ENCODE peak calls at places on chromosomes 7 and 10, in nine cellular contexts. One of them, this sample, is unnamed.

GRCh38 chr7:29878081-29878688 is 71.9 kb downstream of the WIPF3 start:
- DNase-seq in neural crest cell: no peak
- DNase-seq in left ventricle myocardium superior: no peak
- DNase-seq in activated effector memory CD4-positive, alpha-beta T cell treated with anti-CD3 and anti-CD28 coated beads, Interleukin-2, amount 50 U/mL, for 16 hours: peak
- DNase-seq in astrocyte of the spinal cord: peak
- DNase-seq in amniotic stem cell: peak
- DNase-seq in activated naive CD8-positive, alpha-beta T cell treated with anti-CD3 and anti-CD28 coated beads for 36 hours: no peak
- DNase-seq in activated CD4-positive, alpha-beta T cell treated with anti-CD3 and anti-CD28 coated beads for 36 hours: peak
- DNase-seq in NCI-H2029: peak
- DNase-seq in this sample: peak

GRCh38 chr10:124560377-124560776 is 98.8 kb downstream of the LHPP start:
- DNase-seq in amniotic stem cell: no peak
- DNase-seq in activated CD4-positive, alpha-beta T cell treated with anti-CD3 and anti-CD28 coated beads for 36 hours: no peak
- DNase-seq in left ventricle myocardium superior: peak
- DNase-seq in astrocyte of the spinal cord: peak
- DNase-seq in neural crest cell: no peak
- DNase-seq in activated effector memory CD4-positive, alpha-beta T cell treated with anti-CD3 and anti-CD28 coated beads, Interleukin-2, amount 50 U/mL, for 16 hours: no peak
- DNase-seq in NCI-H2029: no peak
- DNase-seq in activated naive CD8-positive, alpha-beta T cell treated with anti-CD3 and anti-CD28 coated beads for 36 hours: no peak
- DNase-seq in this sample: no peak

GRCh38 chr7:148987010-148987750 is 41.1 kb downstream of the PDIA4 start:
- DNase-seq in astrocyte of the spinal cord: peak
- DNase-seq in activated naive CD8-positive, alpha-beta T cell treated with anti-CD3 and anti-CD28 coated beads for 36 hours: peak
- DNase-seq in neural crest cell: peak
- DNase-seq in activated effector memory CD4-positive, alpha-beta T cell treated with anti-CD3 and anti-CD28 coated beads, Interleukin-2, amount 50 U/mL, for 16 hours: peak
- DNase-seq in amniotic stem cell: peak
- DNase-seq in left ventricle myocardium superior: peak
- DNase-seq in activated CD4-positive, alpha-beta T cell treated with anti-CD3 and anti-CD28 coated beads for 36 hours: peak
- DNase-seq in NCI-H2029: peak
- DNase-seq in this sample: peak

GRCh38 chr7:4549681-4550080 is 132.4 kb upstream of the FOXK1 start:
- DNase-seq in NCI-H2029: no peak
- DNase-seq in activated effector memory CD4-positive, alpha-beta T cell treated with anti-CD3 and anti-CD28 coated beads, Interleukin-2, amount 50 U/mL, for 16 hours: no peak
- DNase-seq in activated CD4-positive, alpha-beta T cell treated with anti-CD3 and anti-CD28 coated beads for 36 hours: no peak
- DNase-seq in neural crest cell: no peak
- DNase-seq in left ventricle myocardium superior: peak
- DNase-seq in activated naive CD8-positive, alpha-beta T cell treated with anti-CD3 and anti-CD28 coated beads for 36 hours: no peak
- DNase-seq in astrocyte of the spinal cord: no peak
- DNase-seq in amniotic stem cell: no peak
- DNase-seq in this sample: no peak

GRCh38 chr10:126147866-126148578 is 240.3 kb downstream of the ADAM12 start:
- DNase-seq in neural crest cell: no peak
- DNase-seq in activated effector memory CD4-positive, alpha-beta T cell treated with anti-CD3 and anti-CD28 coated beads, Interleukin-2, amount 50 U/mL, for 16 hours: no peak
- DNase-seq in activated naive CD8-positive, alpha-beta T cell treated with anti-CD3 and anti-CD28 coated beads for 36 hours: no peak
- DNase-seq in NCI-H2029: no peak
- DNase-seq in astrocyte of the spinal cord: peak
- DNase-seq in amniotic stem cell: peak
- DNase-seq in activated CD4-positive, alpha-beta T cell treated with anti-CD3 and anti-CD28 coated beads for 36 hours: no peak
- DNase-seq in left ventricle myocardium superior: no peak
- DNase-seq in this sample: no peak

GRCh38 chr10:82889703-82890102 is 1014.7 kb downstream of the NRG3 start:
- DNase-seq in neural crest cell: no peak
- DNase-seq in amniotic stem cell: no peak
- DNase-seq in activated naive CD8-positive, alpha-beta T cell treated with anti-CD3 and anti-CD28 coated beads for 36 hours: no peak
- DNase-seq in astrocyte of the spinal cord: no peak
- DNase-seq in left ventricle myocardium superior: no peak
- DNase-seq in activated CD4-positive, alpha-beta T cell treated with anti-CD3 and anti-CD28 coated beads for 36 hours: no peak
- DNase-seq in activated effector memory CD4-positive, alpha-beta T cell treated with anti-CD3 and anti-CD28 coated beads, Interleukin-2, amount 50 U/mL, for 16 hours: no peak
- DNase-seq in NCI-H2029: no peak
- DNase-seq in this sample: no peak

GRCh38 chr10:34711500-34711899 is 103.6 kb downstream of the PARD3 start:
- DNase-seq in activated CD4-positive, alpha-beta T cell treated with anti-CD3 and anti-CD28 coated beads for 36 hours: no peak
- DNase-seq in left ventricle myocardium superior: no peak
- DNase-seq in astrocyte of the spinal cord: no peak
- DNase-seq in NCI-H2029: no peak
- DNase-seq in amniotic stem cell: no peak
- DNase-seq in activated naive CD8-positive, alpha-beta T cell treated with anti-CD3 and anti-CD28 coated beads for 36 hours: no peak
- DNase-seq in neural crest cell: no peak
- DNase-seq in activated effector memory CD4-positive, alpha-beta T cell treated with anti-CD3 and anti-CD28 coated beads, Interleukin-2, amount 50 U/mL, for 16 hours: no peak
- DNase-seq in this sample: no peak

GRCh38 chr10:24453973-24454372 is 245.0 kb downstream of the KIAA1217 start:
- DNase-seq in astrocyte of the spinal cord: no peak
- DNase-seq in activated effector memory CD4-positive, alpha-beta T cell treated with anti-CD3 and anti-CD28 coated beads, Interleukin-2, amount 50 U/mL, for 16 hours: no peak
- DNase-seq in left ventricle myocardium superior: no peak
- DNase-seq in amniotic stem cell: no peak
- DNase-seq in activated CD4-positive, alpha-beta T cell treated with anti-CD3 and anti-CD28 coated beads for 36 hours: no peak
- DNase-seq in NCI-H2029: no peak
- DNase-seq in neural crest cell: no peak
- DNase-seq in activated naive CD8-positive, alpha-beta T cell treated with anti-CD3 and anti-CD28 coated beads for 36 hours: no peak
- DNase-seq in this sample: no peak

GRCh38 chr10:63115732-63116383 is 17.3 kb upstream of the NRBF2 start:
- DNase-seq in activated naive CD8-positive, alpha-beta T cell treated with anti-CD3 and anti-CD28 coated beads for 36 hours: no peak
- DNase-seq in amniotic stem cell: no peak
- DNase-seq in NCI-H2029: no peak
- DNase-seq in activated CD4-positive, alpha-beta T cell treated with anti-CD3 and anti-CD28 coated beads for 36 hours: no peak
- DNase-seq in left ventricle myocardium superior: peak
- DNase-seq in astrocyte of the spinal cord: peak
- DNase-seq in neural crest cell: peak
- DNase-seq in activated effector memory CD4-positive, alpha-beta T cell treated with anti-CD3 and anti-CD28 coated beads, Interleukin-2, amount 50 U/mL, for 16 hours: no peak
- DNase-seq in this sample: no peak

GRCh38 chr7:90210925-90211324 is 615 bp upstream of the STEAP2 start:
- DNase-seq in astrocyte of the spinal cord: no peak
- DNase-seq in amniotic stem cell: no peak
- DNase-seq in NCI-H2029: no peak
- DNase-seq in neural crest cell: no peak
- DNase-seq in left ventricle myocardium superior: peak
- DNase-seq in activated effector memory CD4-positive, alpha-beta T cell treated with anti-CD3 and anti-CD28 coated beads, Interleukin-2, amount 50 U/mL, for 16 hours: no peak
- DNase-seq in activated CD4-positive, alpha-beta T cell treated with anti-CD3 and anti-CD28 coated beads for 36 hours: no peak
- DNase-seq in activated naive CD8-positive, alpha-beta T cell treated with anti-CD3 and anti-CD28 coated beads for 36 hours: no peak
- DNase-seq in this sample: no peak

GRCh38 chr7:36945612-36946400 is 221.5 kb upstream of the AOAH start:
- DNase-seq in activated effector memory CD4-positive, alpha-beta T cell treated with anti-CD3 and anti-CD28 coated beads, Interleukin-2, amount 50 U/mL, for 16 hours: no peak
- DNase-seq in amniotic stem cell: no peak
- DNase-seq in astrocyte of the spinal cord: no peak
- DNase-seq in neural crest cell: no peak
- DNase-seq in activated CD4-positive, alpha-beta T cell treated with anti-CD3 and anti-CD28 coated beads for 36 hours: no peak
- DNase-seq in activated naive CD8-positive, alpha-beta T cell treated with anti-CD3 and anti-CD28 coated beads for 36 hours: no peak
- DNase-seq in NCI-H2029: peak
- DNase-seq in left ventricle myocardium superior: no peak
- DNase-seq in this sample: no peak

GRCh38 chr7:4040031-4040928 is 641.8 kb upstream of the FOXK1 start:
- DNase-seq in left ventricle myocardium superior: no peak
- DNase-seq in activated naive CD8-positive, alpha-beta T cell treated with anti-CD3 and anti-CD28 coated beads for 36 hours: no peak
- DNase-seq in activated effector memory CD4-positive, alpha-beta T cell treated with anti-CD3 and anti-CD28 coated beads, Interleukin-2, amount 50 U/mL, for 16 hours: no peak
- DNase-seq in activated CD4-positive, alpha-beta T cell treated with anti-CD3 and anti-CD28 coated beads for 36 hours: no peak
- DNase-seq in neural crest cell: no peak
- DNase-seq in NCI-H2029: no peak
- DNase-seq in astrocyte of the spinal cord: no peak
- DNase-seq in amniotic stem cell: no peak
- DNase-seq in this sample: no peak

GRCh38 chr7:155288055-155288454 is 9.6 kb upstream of the INSIG1 start:
- DNase-seq in neural crest cell: no peak
- DNase-seq in NCI-H2029: no peak
- DNase-seq in activated effector memory CD4-positive, alpha-beta T cell treated with anti-CD3 and anti-CD28 coated beads, Interleukin-2, amount 50 U/mL, for 16 hours: peak
- DNase-seq in activated naive CD8-positive, alpha-beta T cell treated with anti-CD3 and anti-CD28 coated beads for 36 hours: no peak
- DNase-seq in amniotic stem cell: no peak
- DNase-seq in activated CD4-positive, alpha-beta T cell treated with anti-CD3 and anti-CD28 coated beads for 36 hours: no peak
- DNase-seq in astrocyte of the spinal cord: no peak
- DNase-seq in left ventricle myocardium superior: no peak
- DNase-seq in this sample: no peak

GRCh38 chr7:44595934-44596635 is 10.3 kb upstream of the OGDH start:
- DNase-seq in left ventricle myocardium superior: no peak
- DNase-seq in astrocyte of the spinal cord: no peak
- DNase-seq in activated naive CD8-positive, alpha-beta T cell treated with anti-CD3 and anti-CD28 coated beads for 36 hours: no peak
- DNase-seq in activated effector memory CD4-positive, alpha-beta T cell treated with anti-CD3 and anti-CD28 coated beads, Interleukin-2, amount 50 U/mL, for 16 hours: peak
- DNase-seq in neural crest cell: no peak
- DNase-seq in NCI-H2029: no peak
- DNase-seq in activated CD4-positive, alpha-beta T cell treated with anti-CD3 and anti-CD28 coated beads for 36 hours: no peak
- DNase-seq in amniotic stem cell: no peak
- DNase-seq in this sample: no peak

GRCh38 chr10:11563936-11564335 is 47.5 kb downstream of the USP6NL start:
- DNase-seq in left ventricle myocardium superior: no peak
- DNase-seq in amniotic stem cell: no peak
- DNase-seq in activated effector memory CD4-positive, alpha-beta T cell treated with anti-CD3 and anti-CD28 coated beads, Interleukin-2, amount 50 U/mL, for 16 hours: no peak
- DNase-seq in activated naive CD8-positive, alpha-beta T cell treated with anti-CD3 and anti-CD28 coated beads for 36 hours: no peak
- DNase-seq in NCI-H2029: no peak
- DNase-seq in activated CD4-positive, alpha-beta T cell treated with anti-CD3 and anti-CD28 coated beads for 36 hours: no peak
- DNase-seq in astrocyte of the spinal cord: no peak
- DNase-seq in neural crest cell: no peak
- DNase-seq in this sample: no peak

GRCh38 chr10:115827650-115828049 is 445.4 kb downstream of the GFRA1 start:
- DNase-seq in neural crest cell: no peak
- DNase-seq in left ventricle myocardium superior: no peak
- DNase-seq in amniotic stem cell: no peak
- DNase-seq in activated naive CD8-positive, alpha-beta T cell treated with anti-CD3 and anti-CD28 coated beads for 36 hours: no peak
- DNase-seq in activated CD4-positive, alpha-beta T cell treated with anti-CD3 and anti-CD28 coated beads for 36 hours: no peak
- DNase-seq in NCI-H2029: no peak
- DNase-seq in activated effector memory CD4-positive, alpha-beta T cell treated with anti-CD3 and anti-CD28 coated beads, Interleukin-2, amount 50 U/mL, for 16 hours: no peak
- DNase-seq in astrocyte of the spinal cord: no peak
- DNase-seq in this sample: no peak

GRCh38 chr10:119395287-119396007 is 147.1 kb downstream of the RGS10 start:
- DNase-seq in activated CD4-positive, alpha-beta T cell treated with anti-CD3 and anti-CD28 coated beads for 36 hours: no peak
- DNase-seq in neural crest cell: no peak
- DNase-seq in astrocyte of the spinal cord: peak
- DNase-seq in activated naive CD8-positive, alpha-beta T cell treated with anti-CD3 and anti-CD28 coated beads for 36 hours: no peak
- DNase-seq in NCI-H2029: no peak
- DNase-seq in amniotic stem cell: no peak
- DNase-seq in activated effector memory CD4-positive, alpha-beta T cell treated with anti-CD3 and anti-CD28 coated beads, Interleukin-2, amount 50 U/mL, for 16 hours: no peak
- DNase-seq in left ventricle myocardium superior: peak
- DNase-seq in this sample: no peak

GRCh38 chr7:141585592-141586510 is 34.6 kb downstream of the AGK start:
- DNase-seq in activated naive CD8-positive, alpha-beta T cell treated with anti-CD3 and anti-CD28 coated beads for 36 hours: peak
- DNase-seq in amniotic stem cell: peak
- DNase-seq in activated CD4-positive, alpha-beta T cell treated with anti-CD3 and anti-CD28 coated beads for 36 hours: peak
- DNase-seq in NCI-H2029: no peak
- DNase-seq in neural crest cell: no peak
- DNase-seq in astrocyte of the spinal cord: peak
- DNase-seq in activated effector memory CD4-positive, alpha-beta T cell treated with anti-CD3 and anti-CD28 coated beads, Interleukin-2, amount 50 U/mL, for 16 hours: no peak
- DNase-seq in left ventricle myocardium superior: no peak
- DNase-seq in this sample: peak

This sample was measured in activated CD8-positive, alpha-beta T cell treated with anti-CD3 and anti-CD28 coated beads for 36 hours.